ENCODE peak calls at places on chromosomes 5 and 9, in seven cellular contexts. G, M, H, P, D, A and R are unnamed samples.

GRCh38 chr9:125931211-125931610 is 184.0 kb downstream of the PBX3 start:
- DNase-seq in G (no peak), M (no peak), H (no peak), P (no peak), D (no peak), A (no peak), R (no peak)

GRCh38 chr5:17436345-17436744 is 61.7 kb upstream of the TAF11L2 start:
- DNase-seq in G (no peak), M (no peak), H (no peak), P (no peak), D (no peak), A (no peak), R (no peak)

GRCh38 chr9:109114670-109115069 is 5.1 kb downstream of the TMEM245 start:
- DNase-seq in G (no peak), M (no peak), H (peak; percentile 66), P (no peak), D (no peak), A (no peak), R (no peak)

GRCh38 chr5:31962321-31962720 is 211.8 kb downstream of the GOLPH3 start:
- DNase-seq in G (no peak), M (no peak), H (no peak), P (peak; percentile 74), D (peak; percentile 66), A (no peak), R (no peak)

GRCh38 chr9:27535701-27536118 is 6.1 kb upstream of the MOB3B start:
- DNase-seq in G (no peak), M (no peak), H (no peak), P (no peak), D (no peak), A (peak; percentile 22), R (no peak)

GRCh38 chr9:105063665-105064247 is 135.8 kb upstream of the ABCA1 start:
- DNase-seq in G (peak; percentile 81), M (peak; percentile 24), H (peak; percentile 95), P (no peak), D (no peak), A (no peak), R (no peak)

GRCh38 chr9:12718482-12719026 is 25.4 kb downstream of the TYRP1 start:
- DNase-seq in G (peak; percentile 66), M (no peak), H (peak; percentile 44), P (peak; percentile 20), D (peak; percentile 72), A (peak; percentile 5), R (no peak)

GRCh38 chr5:162209005-162209605 is 141.5 kb downstream of the GABRG2 start:
- DNase-seq in G (no peak), M (peak; percentile 51), H (no peak), P (no peak), D (peak; percentile 72), A (peak; percentile 69), R (no peak)

DNA sequence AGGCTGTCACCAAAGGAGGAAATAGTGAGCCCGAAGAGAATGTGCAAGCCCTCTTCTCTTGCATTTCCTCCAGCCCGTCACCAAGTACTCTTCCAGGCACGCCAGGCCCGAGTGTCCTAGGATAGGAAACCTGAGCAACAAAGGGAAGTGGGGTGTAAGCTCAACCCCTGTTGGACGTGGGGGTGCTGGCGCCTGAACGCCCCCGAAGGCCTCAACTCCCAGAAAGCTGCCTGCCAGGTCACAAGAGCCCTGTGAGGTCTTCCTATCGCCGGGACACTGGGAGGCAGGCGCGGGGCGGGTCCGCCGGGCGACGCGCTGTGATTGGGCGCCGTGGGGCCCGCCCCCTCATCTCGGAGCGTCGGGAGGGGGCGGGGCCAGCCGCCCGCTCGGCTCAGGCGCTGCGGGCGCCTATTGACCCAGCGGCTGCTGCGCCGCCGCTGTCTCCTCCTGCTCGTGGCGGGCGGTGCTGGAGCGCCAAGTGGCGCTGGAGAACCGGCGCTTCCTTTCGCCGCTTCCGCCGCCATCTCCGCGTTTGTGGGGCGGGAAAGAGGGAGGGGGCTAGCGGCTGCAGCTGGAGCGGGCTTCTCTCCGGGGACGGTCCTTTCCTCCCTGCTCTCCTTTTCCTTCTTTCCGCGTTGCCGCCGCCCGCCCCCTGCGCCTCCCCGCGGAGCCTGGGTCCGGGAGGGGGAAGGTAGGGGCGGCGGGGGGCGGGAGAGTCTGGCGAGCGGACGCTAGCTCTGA is 558 bp upstream of the MAN2A1 start:
- DNase-seq in G (peak; percentile 93), M (peak; percentile 90), H (peak; percentile 84), P (peak; percentile 95), D (peak; percentile 94), A (peak; percentile 86), R (peak; percentile 49)
- TF ChIP-seq CTCF in G (peak; percentile 3), M (no peak), H (peak; percentile 15), P (no peak), D (peak; percentile 3), A (peak; percentile 3), R (no peak)

DNA sequence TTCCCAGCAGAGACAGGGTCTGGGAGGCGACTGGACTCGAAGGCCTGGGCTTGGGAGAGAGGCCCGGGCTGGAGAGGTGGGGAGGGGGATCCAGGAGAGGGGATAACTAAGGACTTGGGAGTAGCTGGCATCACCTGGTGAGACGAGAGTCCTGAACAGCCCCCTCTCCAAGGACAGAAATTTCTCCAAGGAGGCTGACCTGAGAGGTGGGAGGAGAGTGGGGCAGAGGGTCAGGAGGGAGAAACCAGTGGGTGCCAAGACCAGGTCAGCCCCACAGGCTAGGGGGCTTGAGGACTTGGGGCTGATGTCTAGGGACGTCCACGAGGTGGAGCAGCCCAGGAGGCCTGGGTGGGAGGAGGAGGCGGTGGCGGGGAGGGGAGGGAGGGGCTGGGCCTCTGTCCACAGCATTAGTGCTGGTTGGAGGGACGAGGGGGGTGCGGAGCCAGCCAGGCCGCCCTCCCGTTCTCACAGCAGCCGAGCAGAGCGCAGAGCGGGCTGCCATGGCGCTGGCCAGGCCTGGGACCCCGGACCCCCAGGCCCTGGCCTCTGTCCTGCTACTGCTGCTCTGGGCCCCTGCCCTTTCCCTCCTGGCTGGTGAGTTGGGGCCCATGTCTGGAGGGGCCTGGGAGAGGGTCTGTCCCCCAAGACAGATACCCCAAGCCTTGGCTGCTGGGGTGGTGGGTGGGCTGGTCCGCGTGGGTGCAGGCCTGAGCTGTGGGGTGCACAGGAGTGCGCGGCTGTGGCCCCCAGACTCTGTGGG is at the start of gene CRB2:
- DNase-seq in G (no peak), M (no peak), H (no peak), P (no peak), D (peak; percentile 86), A (peak; percentile 51), R (no peak)
- TF ChIP-seq CTCF in G (no peak), M (no peak), H (peak; percentile 7), P (no peak), D (no peak), A (no peak), R (no peak)

GRCh38 chr5:124740991-124741583 is 5.4 kb downstream of the ZNF608 start:
- DNase-seq in G (no peak), M (no peak), H (no peak), P (no peak), D (no peak), A (no peak), R (no peak)

GRCh38 chr5:124741711-124742496 is 4.5 kb downstream of the ZNF608 start:
- DNase-seq in G (peak; percentile 95), M (peak; percentile 65), H (peak; percentile 83), P (no peak), D (peak; percentile 60), A (no peak), R (no peak)

GRCh38 chr5:124742983-124743533 is 3.4 kb downstream of the ZNF608 start:
- DNase-seq in G (peak; percentile 80), M (no peak), H (peak; percentile 88), P (no peak), D (no peak), A (no peak), R (no peak)

GRCh38 chr5:124743534-124744169 is 2.8 kb downstream of the ZNF608 start:
- DNase-seq in G (peak; percentile 23), M (peak; percentile 56), H (no peak), P (no peak), D (peak; percentile 61), A (no peak), R (no peak)

GRCh38 chr5:124742521-124742920 is 3.9 kb downstream of the ZNF608 start:
- DNase-seq in G (no peak), M (no peak), H (no peak), P (no peak), D (no peak), A (no peak), R (no peak)
- TF ChIP-seq CTCF in G (no peak), M (no peak), H (no peak), P (no peak), D (no peak), A (no peak), R (no peak)

GRCh38 chr5:171166766-171167165 is 142.3 kb upstream of the TLX3 start:
- DNase-seq in G (no peak), M (no peak), H (no peak), P (no peak), D (no peak), A (no peak), R (no peak)

GRCh38 chr5:171158581-171158980 is 150.5 kb upstream of the TLX3 start:
- DNase-seq in G (no peak), M (no peak), H (no peak), P (no peak), D (no peak), A (no peak), R (no peak)

GRCh38 chr5:171162165-171162564 is 146.9 kb upstream of the TLX3 start:
- DNase-seq in G (no peak), M (no peak), H (no peak), P (no peak), D (no peak), A (no peak), R (no peak)

GRCh38 chr5:171157775-171158174 is 151.3 kb upstream of the TLX3 start:
- DNase-seq in G (no peak), M (no peak), H (no peak), P (no peak), D (no peak), A (no peak), R (no peak)

DNA sequence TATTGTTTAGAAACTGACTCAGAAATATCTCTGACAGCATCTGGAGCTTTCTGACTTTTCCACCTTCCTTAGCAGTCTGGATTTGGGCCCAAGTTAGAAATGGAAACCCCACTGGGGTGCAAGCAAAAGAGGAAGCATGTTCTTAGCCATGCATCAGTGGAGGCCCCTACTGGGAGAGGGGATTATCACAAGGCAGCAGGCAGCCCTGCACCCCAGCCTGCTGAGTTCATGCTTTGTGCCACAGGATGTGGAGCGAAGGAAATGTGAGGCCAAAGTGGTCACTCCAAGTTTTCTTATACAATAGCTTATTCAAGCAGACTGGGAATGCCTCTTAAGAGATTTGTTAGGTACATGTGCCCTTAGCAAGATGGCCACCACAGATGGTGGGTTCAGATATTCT is 146.4 kb upstream of the TLX3 start:
- DNase-seq in G (peak; percentile 36), M (no peak), H (peak; percentile 25), P (no peak), D (peak; percentile 44), A (peak; percentile 65), R (no peak)
- TF ChIP-seq CTCF in G (peak; percentile 63), M (peak; percentile 11), H (peak; percentile 43), P (peak; percentile 23), D (peak; percentile 51), A (peak; percentile 44), R (no peak)

DNA sequence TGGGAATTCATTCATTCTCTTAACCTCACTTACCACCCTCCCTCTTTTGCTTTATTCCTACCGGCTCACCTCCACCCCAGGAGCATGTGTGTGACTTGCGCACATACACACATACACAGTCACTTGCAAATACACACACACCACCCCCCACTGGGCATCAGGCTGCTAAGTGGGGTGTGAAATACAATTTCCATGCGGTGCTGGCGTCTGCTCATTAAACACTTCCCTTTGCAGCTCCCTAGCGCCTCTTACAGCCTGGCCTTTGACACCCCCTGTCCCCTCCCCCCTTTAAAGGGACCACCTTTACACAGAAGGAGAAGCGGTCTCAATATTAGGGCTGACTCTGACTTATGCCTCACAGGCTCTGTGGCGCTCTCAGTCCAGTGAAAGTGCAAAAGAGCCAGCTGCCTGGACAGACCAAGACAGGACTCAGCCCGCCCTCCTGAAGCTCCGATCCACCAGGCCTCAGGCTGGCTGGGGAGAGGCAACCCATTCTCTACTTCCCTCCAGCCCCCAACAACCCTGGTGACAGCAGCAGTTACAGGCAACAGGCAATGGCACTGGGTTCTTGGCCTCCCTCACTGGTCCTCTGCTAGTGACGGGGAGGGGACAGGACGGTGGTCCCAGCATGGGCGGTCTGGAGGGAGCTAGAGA is 12.2 kb downstream of the ENHO start:
- DNase-seq in G (no peak), M (no peak), H (no peak), P (no peak), D (no peak), A (no peak), R (no peak)
- TF ChIP-seq CTCF in G (no peak), M (no peak), H (no peak), P (no peak), D (no peak), A (no peak), R (no peak)